ENCODE peak calls at places on chromosomes 2 and 18, in four cellular contexts. G is C1 segment of cervical spinal cord, E is iris pigment epithelial cell, M is hypothalamus. A is an unnamed sample.

GRCh38 chr2:26911911-26912861 is 58.3 kb upstream of the MAPRE3 start:
- DNase-seq in G (no peak), E (no peak), M (peak), A (no peak)

GRCh38 chr2:60317831-60318230 is 235.6 kb downstream of the BCL11A start:
- DNase-seq in G (no peak), E (no peak), M (no peak), A (no peak)

GRCh38 chr2:121175326-121175725 is 109.7 kb downstream of the TFCP2L1 start:
- DNase-seq in G (no peak), E (no peak), M (no peak), A (no peak)

GRCh38 chr18:49161627-49162026 is 210.9 kb upstream of the SMAD7 start:
- DNase-seq in G (no peak), E (peak), M (no peak), A (no peak)

GRCh38 chr2:241878007-241878970 is 8.8 kb downstream of the RTP5 start:
- DNase-seq in G (no peak), E (peak), M (no peak), A (peak)

GRCh38 chr2:230796280-230796862 is 68.4 kb upstream of the ITM2C start:
- DNase-seq in G (no peak), E (peak), M (no peak), A (no peak)

GRCh38 chr2:1617425-1618021 is 126.8 kb downstream of the PXDN start:
- DNase-seq in G (no peak), E (no peak), M (no peak), A (no peak)

GRCh38 chr2:237944302-237944701 is 22.5 kb upstream of the UBE2F start:
- DNase-seq in G (no peak), E (no peak), M (no peak), A (no peak)

GRCh38 chr2:19336781-19337180 is 21.6 kb downstream of the OSR1 start:
- DNase-seq in G (no peak), E (no peak), M (no peak), A (no peak)

GRCh38 chr2:237704476-237705224 is 77.3 kb downstream of the LRRFIP1 start:
- DNase-seq in G (no peak), E (no peak), M (no peak), A (no peak)

GRCh38 chr2:41934323-41935003 is 113.4 kb upstream of the PKDCC start:
- DNase-seq in G (no peak), E (peak), M (no peak), A (no peak)

GRCh38 chr18:48548921-48549320 is 10.1 kb downstream of the CTIF start:
- DNase-seq in G (no peak), E (no peak), M (no peak), A (no peak)

GRCh38 chr2:121596221-121597080 is 52.8 kb downstream of the CLASP1 start:
- DNase-seq in G (no peak), E (peak), M (no peak), A (peak)

GRCh38 chr2:1022178-1022577 is 71.5 kb downstream of the SNTG2 start:
- DNase-seq in G (no peak), E (no peak), M (no peak), A (no peak)

GRCh38 chr2:120373424-120373823 is 27.5 kb downstream of the INHBB start:
- DNase-seq in G (no peak), E (no peak), M (no peak), A (no peak)

GRCh38 chr18:36947820-36948348 is 119.0 kb downstream of the KIAA1328 start:
- DNase-seq in G (no peak), E (no peak), M (no peak), A (no peak)

A was measured in pancreas.